ENCODE peak calls at places on chromosomes 12 and 14, in five cellular contexts. One of them, this sample, is unnamed.

GRCh38 chr12:20629414-20630156 is 65.5 kb upstream of the SLCO1C1 start:
- DNase-seq in type B pancreatic cell: no peak
- DNase-seq in body of pancreas: peak; percentile 34
- DNase-seq in glutamatergic neuron: no peak
- DNase-seq in fibroblast of lung: peak; percentile 79
- DNase-seq in this sample: no peak

GRCh38 chr12:22684526-22685118 is 59.7 kb downstream of the ETNK1 start:
- DNase-seq in type B pancreatic cell: no peak
- DNase-seq in body of pancreas: no peak
- DNase-seq in glutamatergic neuron: no peak
- DNase-seq in fibroblast of lung: peak; percentile 41
- DNase-seq in this sample: no peak

GRCh38 chr12:14567311-14568195 is at the start of gene PLBD1:
- DNase-seq in type B pancreatic cell: no peak
- DNase-seq in body of pancreas: peak; percentile 90
- DNase-seq in glutamatergic neuron: peak; percentile 42
- DNase-seq in fibroblast of lung: peak; percentile 41
- DNase-seq in this sample: peak; percentile 37

GRCh38 chr12:92297932-92298681 is 152.5 kb upstream of the BTG1 start:
- DNase-seq in type B pancreatic cell: no peak
- DNase-seq in body of pancreas: no peak
- DNase-seq in glutamatergic neuron: no peak
- DNase-seq in fibroblast of lung: peak; percentile 95
- DNase-seq in this sample: no peak

GRCh38 chr12:103632554-103633216 is 45.6 kb downstream of the STAB2 start:
- DNase-seq in type B pancreatic cell: peak; percentile 77
- DNase-seq in body of pancreas: peak; percentile 18
- DNase-seq in glutamatergic neuron: peak; percentile 87
- DNase-seq in fibroblast of lung: no peak
- DNase-seq in this sample: peak; percentile 82

GRCh38 chr12:68462799-68463198 is 130.6 kb upstream of the MDM1 start:
- DNase-seq in type B pancreatic cell: no peak
- DNase-seq in body of pancreas: no peak
- DNase-seq in glutamatergic neuron: no peak
- DNase-seq in fibroblast of lung: no peak
- DNase-seq in this sample: no peak

GRCh38 chr14:74977164-74977900 is 21.9 kb upstream of the PGF start:
- DNase-seq in type B pancreatic cell: peak; percentile 66
- DNase-seq in body of pancreas: no peak
- DNase-seq in glutamatergic neuron: no peak
- DNase-seq in fibroblast of lung: no peak
- DNase-seq in this sample: no peak

GRCh38 chr14:103356151-103356766 is 22.2 kb downstream of the EIF5 start:
- DNase-seq in type B pancreatic cell: no peak
- DNase-seq in body of pancreas: no peak
- DNase-seq in glutamatergic neuron: no peak
- DNase-seq in fibroblast of lung: no peak
- DNase-seq in this sample: no peak

GRCh38 chr14:68232643-68233055 is 413.1 kb downstream of the RAD51B start:
- DNase-seq in type B pancreatic cell: no peak
- DNase-seq in body of pancreas: peak; percentile 86
- DNase-seq in glutamatergic neuron: no peak
- DNase-seq in fibroblast of lung: peak; percentile 100
- DNase-seq in this sample: no peak

GRCh38 chr14:104262515-104263514 is 124.4 kb downstream of the KIF26A start:
- DNase-seq in type B pancreatic cell: peak; percentile 61
- DNase-seq in body of pancreas: peak; percentile 9
- DNase-seq in glutamatergic neuron: peak; percentile 16
- DNase-seq in fibroblast of lung: no peak
- DNase-seq in this sample: no peak

GRCh38 chr12:57110189-57111045 is 745 bp downstream of the STAT6 start:
- DNase-seq in type B pancreatic cell: no peak
- DNase-seq in body of pancreas: peak; percentile 60
- DNase-seq in glutamatergic neuron: peak; percentile 73
- DNase-seq in fibroblast of lung: no peak
- DNase-seq in this sample: peak; percentile 67

GRCh38 chr12:113961921-113962710 is 4.0 kb downstream of the RBM19 start:
- DNase-seq in type B pancreatic cell: no peak
- DNase-seq in body of pancreas: no peak
- DNase-seq in glutamatergic neuron: no peak
- DNase-seq in fibroblast of lung: peak; percentile 12
- DNase-seq in this sample: no peak

GRCh38 chr12:15728118-15728598 is 61.0 kb downstream of the EPS8 start:
- DNase-seq in type B pancreatic cell: no peak
- DNase-seq in body of pancreas: no peak
- DNase-seq in glutamatergic neuron: no peak
- DNase-seq in fibroblast of lung: peak; percentile 76
- DNase-seq in this sample: no peak

GRCh38 chr14:36495666-36496065 is 24.4 kb downstream of the NKX2-1 start:
- DNase-seq in type B pancreatic cell: no peak
- DNase-seq in body of pancreas: no peak
- DNase-seq in glutamatergic neuron: no peak
- DNase-seq in fibroblast of lung: no peak
- DNase-seq in this sample: no peak

GRCh38 chr14:36502558-36503508 is 17.2 kb downstream of the NKX2-1 start:
- DNase-seq in type B pancreatic cell: no peak
- DNase-seq in body of pancreas: no peak
- DNase-seq in glutamatergic neuron: no peak
- DNase-seq in fibroblast of lung: no peak
- DNase-seq in this sample: no peak

GRCh38 chr14:36496346-36496745 is 23.7 kb downstream of the NKX2-1 start:
- DNase-seq in type B pancreatic cell: no peak
- DNase-seq in body of pancreas: no peak
- DNase-seq in glutamatergic neuron: no peak
- DNase-seq in fibroblast of lung: no peak
- DNase-seq in this sample: no peak

GRCh38 chr14:36503771-36504741 is 16.0 kb downstream of the NKX2-1 start:
- DNase-seq in type B pancreatic cell: no peak
- DNase-seq in body of pancreas: no peak
- DNase-seq in glutamatergic neuron: peak; percentile 63
- DNase-seq in fibroblast of lung: no peak
- DNase-seq in this sample: peak; percentile 12

DNA sequence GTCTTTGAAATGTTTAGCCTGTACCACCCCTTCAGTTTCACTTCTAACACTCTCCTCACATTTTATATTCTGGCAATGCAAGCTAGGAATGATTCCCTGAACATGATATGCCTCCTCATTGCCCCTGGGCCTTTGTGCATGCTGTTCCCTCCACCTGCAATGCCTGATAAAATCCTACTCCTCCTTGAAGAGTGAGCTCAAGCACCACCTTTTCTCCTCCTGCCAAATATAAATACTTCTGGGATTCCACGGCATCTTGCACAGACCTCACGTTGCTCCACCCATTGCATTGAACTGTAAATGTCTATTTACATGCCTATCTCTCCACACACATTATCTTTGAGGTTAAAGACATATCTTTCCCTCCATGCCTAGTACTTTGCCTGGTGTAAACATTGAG is 21.1 kb downstream of the NKX2-1 start:
- DNase-seq in type B pancreatic cell: no peak
- DNase-seq in body of pancreas: no peak
- DNase-seq in glutamatergic neuron: no peak
- DNase-seq in fibroblast of lung: no peak
- DNase-seq in this sample: no peak
- TF ChIP-seq CTCF in type B pancreatic cell: no peak
- TF ChIP-seq CTCF in body of pancreas: no peak
- TF ChIP-seq CTCF in glutamatergic neuron: no peak
- TF ChIP-seq CTCF in fibroblast of lung: no peak
- TF ChIP-seq CTCF in this sample: no peak

GRCh38 chr14:24426150-24426911 is 3.1 kb downstream of the CBLN3 start:
- DNase-seq in type B pancreatic cell: no peak
- DNase-seq in body of pancreas: no peak
- DNase-seq in glutamatergic neuron: no peak
- DNase-seq in fibroblast of lung: no peak
- DNase-seq in this sample: no peak
- TF ChIP-seq CTCF in type B pancreatic cell: no peak
- TF ChIP-seq CTCF in body of pancreas: no peak
- TF ChIP-seq CTCF in glutamatergic neuron: no peak
- TF ChIP-seq CTCF in fibroblast of lung: no peak
- TF ChIP-seq CTCF in this sample: no peak

GRCh38 chr12:49296836-49297694 is 2.1 kb downstream of the PRPH start:
- DNase-seq in type B pancreatic cell: no peak
- DNase-seq in body of pancreas: peak; percentile 51
- DNase-seq in glutamatergic neuron: peak; percentile 56
- DNase-seq in fibroblast of lung: no peak
- DNase-seq in this sample: no peak
- TF ChIP-seq CTCF in type B pancreatic cell: peak; percentile 34
- TF ChIP-seq CTCF in body of pancreas: no peak
- TF ChIP-seq CTCF in glutamatergic neuron: peak; percentile 72
- TF ChIP-seq CTCF in fibroblast of lung: no peak
- TF ChIP-seq CTCF in this sample: no peak

DNA sequence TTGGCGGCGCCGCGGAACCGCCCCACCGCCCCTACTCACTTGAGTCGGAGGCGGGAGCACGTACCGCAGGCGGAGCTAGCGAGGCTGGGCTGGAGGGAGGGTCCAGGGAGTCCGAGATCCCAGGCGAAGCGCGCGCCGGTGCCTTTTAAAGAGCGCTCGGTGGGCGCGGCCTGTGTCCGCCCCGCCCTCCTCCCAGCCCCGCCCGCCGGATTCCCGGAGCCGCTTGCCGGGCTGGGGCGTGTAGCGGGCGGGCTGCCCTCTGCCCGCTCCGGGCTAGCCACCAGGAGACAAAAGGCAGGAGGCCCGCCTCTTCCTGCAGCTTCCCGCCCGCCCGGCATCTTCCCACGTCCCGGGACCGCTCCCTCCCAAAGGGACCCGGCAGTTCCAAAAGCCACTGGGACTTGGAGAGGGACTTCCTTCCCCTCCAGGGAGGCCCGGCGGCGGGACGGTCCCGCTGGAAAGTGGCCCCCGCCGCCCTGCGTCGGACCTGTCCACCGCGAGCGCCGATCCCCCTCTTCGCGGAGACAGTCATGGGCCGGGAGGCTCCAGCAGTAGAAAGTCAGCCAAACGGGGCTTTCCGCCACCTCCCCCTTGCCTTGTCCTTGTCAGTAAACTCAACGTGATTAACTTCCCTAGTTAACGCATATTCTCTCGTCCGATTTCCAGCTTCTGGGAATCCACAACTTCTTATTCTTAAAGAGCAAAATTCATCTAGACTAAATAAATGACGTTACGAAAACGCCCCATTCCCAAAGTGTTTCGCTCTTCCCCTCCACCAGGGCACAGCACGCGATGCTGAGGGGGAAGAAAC is at the start of gene CSRP2:
- DNase-seq in type B pancreatic cell: peak; percentile 94
- DNase-seq in body of pancreas: peak; percentile 89
- DNase-seq in glutamatergic neuron: peak; percentile 89
- DNase-seq in fibroblast of lung: peak; percentile 89
- DNase-seq in this sample: peak; percentile 84
- TF ChIP-seq CTCF in type B pancreatic cell: peak; percentile 74
- TF ChIP-seq CTCF in body of pancreas: no peak
- TF ChIP-seq CTCF in glutamatergic neuron: peak; percentile 3
- TF ChIP-seq CTCF in fibroblast of lung: peak; percentile 24
- TF ChIP-seq CTCF in this sample: peak; percentile 57

DNA sequence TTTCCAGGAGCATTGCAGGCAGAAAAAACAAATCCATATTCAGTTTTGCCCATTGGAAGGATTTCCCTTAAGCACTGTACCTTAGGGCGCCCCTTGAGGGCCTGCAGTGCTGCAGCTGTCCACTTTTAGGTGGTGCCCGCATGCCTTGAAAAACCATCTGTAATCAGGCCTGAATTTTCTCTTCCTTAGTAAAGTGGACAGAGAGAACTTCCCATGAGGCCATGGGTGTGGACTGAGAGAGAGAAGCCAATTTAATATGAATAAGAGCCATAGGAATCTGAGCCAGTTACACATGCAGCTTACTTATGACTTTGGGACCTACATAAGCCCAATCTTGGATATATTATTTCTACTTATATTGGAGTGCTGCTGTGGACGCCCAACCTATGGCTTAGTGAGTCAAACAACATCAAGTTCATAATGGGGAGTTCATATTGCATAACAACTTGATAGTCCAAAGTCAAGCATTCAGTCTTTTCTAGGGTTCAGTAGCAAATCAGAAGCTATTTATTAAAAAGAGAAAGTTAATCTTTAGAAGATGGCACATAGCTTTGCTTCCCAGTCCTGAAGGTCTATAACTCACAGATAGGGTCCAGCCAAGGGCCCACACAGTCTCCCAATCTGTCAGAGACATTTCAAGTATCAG is 11.1 kb upstream of the ETV6 start:
- DNase-seq in type B pancreatic cell: no peak
- DNase-seq in body of pancreas: no peak
- DNase-seq in glutamatergic neuron: no peak
- DNase-seq in fibroblast of lung: peak; percentile 24
- DNase-seq in this sample: no peak
- TF ChIP-seq CTCF in type B pancreatic cell: no peak
- TF ChIP-seq CTCF in body of pancreas: no peak
- TF ChIP-seq CTCF in glutamatergic neuron: no peak
- TF ChIP-seq CTCF in fibroblast of lung: no peak
- TF ChIP-seq CTCF in this sample: no peak

GRCh38 chr12:63095369-63095967 is 55.5 kb downstream of the AVPR1A start:
- DNase-seq in type B pancreatic cell: no peak
- DNase-seq in body of pancreas: no peak
- DNase-seq in glutamatergic neuron: no peak
- DNase-seq in fibroblast of lung: no peak
- DNase-seq in this sample: no peak

GRCh38 chr12:63093084-63093483 is 57.9 kb downstream of the AVPR1A start:
- DNase-seq in type B pancreatic cell: no peak
- DNase-seq in body of pancreas: no peak
- DNase-seq in glutamatergic neuron: no peak
- DNase-seq in fibroblast of lung: no peak
- DNase-seq in this sample: no peak

GRCh38 chr12:63093711-63094110 is 57.3 kb downstream of the AVPR1A start:
- DNase-seq in type B pancreatic cell: no peak
- DNase-seq in body of pancreas: no peak
- DNase-seq in glutamatergic neuron: no peak
- DNase-seq in fibroblast of lung: peak; percentile 1
- DNase-seq in this sample: no peak

GRCh38 chr12:63103489-63104131 is 47.4 kb downstream of the AVPR1A start:
- DNase-seq in type B pancreatic cell: no peak
- DNase-seq in body of pancreas: no peak
- DNase-seq in glutamatergic neuron: no peak
- DNase-seq in fibroblast of lung: peak; percentile 7
- DNase-seq in this sample: no peak

DNA sequence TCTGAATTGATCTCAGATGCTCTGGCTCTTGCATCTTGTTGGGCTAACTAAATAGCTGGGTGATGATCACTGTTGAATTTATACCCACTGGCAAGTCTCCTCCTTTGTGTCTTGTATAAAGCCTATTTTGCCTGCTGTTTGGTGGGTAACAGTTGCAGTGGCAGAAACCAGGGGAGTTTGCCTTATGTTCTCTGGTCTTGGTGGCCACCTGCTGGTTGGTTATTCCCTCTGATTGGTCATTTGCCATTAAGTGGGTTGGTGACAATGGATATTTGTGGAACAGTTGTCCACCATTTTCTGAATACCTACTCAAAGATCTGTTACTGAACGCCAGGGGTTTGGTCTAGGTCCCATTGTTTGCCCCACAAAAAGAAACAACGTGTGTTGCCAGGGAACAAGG is 52.1 kb downstream of the AVPR1A start:
- DNase-seq in type B pancreatic cell: no peak
- DNase-seq in body of pancreas: no peak
- DNase-seq in glutamatergic neuron: no peak
- DNase-seq in fibroblast of lung: no peak
- DNase-seq in this sample: no peak
- TF ChIP-seq CTCF in type B pancreatic cell: peak; percentile 39
- TF ChIP-seq CTCF in body of pancreas: no peak
- TF ChIP-seq CTCF in glutamatergic neuron: no peak
- TF ChIP-seq CTCF in fibroblast of lung: no peak
- TF ChIP-seq CTCF in this sample: no peak